ENCODE peak calls at places on chromosomes 6 and 20, in eight cellular contexts. E is IMR-90, L is H54, G is A549, A is GM12878, T is erythroblast, O is HCT116, U is heart left ventricle. P is an unnamed sample.
A peak's percentile ranks its signal among the peaks of the same experiment; 100 is the strongest.

GRCh38 chr6:79631800-79632172 is 657 bp downstream of the SH3BGRL2 start:
- DNase-seq in O (no peak), T (no peak), U (no peak), A (no peak), L (no peak), E (no peak), G (no peak), P (no peak)

GRCh38 chr6:108897371-108897770 is 49.1 kb downstream of the ARMC2 start:
- DNase-seq in L (no peak), E (peak; percentile 28), T (peak; percentile 73), U (peak; percentile 62), O (peak; percentile 13), A (no peak), G (peak; percentile 54), P (no peak)

GRCh38 chr20:1588166-1588868 is 30.8 kb upstream of the SIRPD start:
- DNase-seq in L (no peak), T (no peak), E (no peak), A (no peak), G (no peak), O (no peak), U (no peak), P (no peak)

GRCh38 chr20:4183361-4183760 is 168.0 kb upstream of the RNF24 start:
- DNase-seq in E (no peak), L (no peak), U (no peak), A (no peak), T (no peak), O (no peak), G (no peak), P (no peak)

GRCh38 chr20:35953411-35954199 is 697 bp downstream of the SCAND1 start:
- DNase-seq in T (peak; percentile 81), L (peak; percentile 27), A (no peak), O (no peak), G (no peak), U (peak; percentile 51), E (peak; percentile 28), P (no peak)

GRCh38 chr6:47004458-47004857 is 37.7 kb downstream of the ADGRF1 start:
- DNase-seq in A (no peak), E (no peak), L (no peak), T (no peak), O (no peak), G (no peak), U (no peak), P (no peak)

GRCh38 chr20:2751868-2752630 is 48.4 kb downstream of the CPXM1 start:
- DNase-seq in G (peak; percentile 42), T (peak; percentile 30), U (no peak), L (peak; percentile 76), E (no peak), O (no peak), A (no peak), P (no peak)

GRCh38 chr6:150229775-150230561 is 87.1 kb downstream of the PPP1R14C start:
- DNase-seq in T (no peak), O (no peak), G (no peak), A (no peak), L (peak; percentile 12), U (no peak), E (peak; percentile 56), P (no peak)

GRCh38 chr6:130602151-130602770 is 224.9 kb upstream of the SMLR1 start:
- DNase-seq in U (no peak), E (peak; percentile 98), A (no peak), O (peak; percentile 94), T (no peak), L (peak; percentile 29), G (peak; percentile 30), P (no peak)

GRCh38 chr6:128365520-128366160 is 154.8 kb downstream of the PTPRK start:
- DNase-seq in G (no peak), E (no peak), U (no peak), O (no peak), T (no peak), L (no peak), A (no peak), P (no peak)

GRCh38 chr20:13059398-13060136 is 50.8 kb downstream of the SPTLC3 start:
- DNase-seq in T (no peak), E (no peak), A (no peak), G (no peak), L (no peak), O (no peak), U (no peak), P (no peak)

GRCh38 chr6:42791706-42792320 is 10.0 kb downstream of the BICRAL start:
- DNase-seq in G (no peak), O (no peak), U (no peak), A (no peak), L (no peak), E (peak; percentile 48), T (no peak), P (no peak)

GRCh38 chr6:37806213-37806612 is 13.3 kb upstream of the ZFAND3 start:
- DNase-seq in U (no peak), E (no peak), O (no peak), T (no peak), L (no peak), A (no peak), G (no peak), P (no peak)

GRCh38 chr6:139230421-139230840 is 61.4 kb downstream of the TXLNB start:
- DNase-seq in T (no peak), L (no peak), E (peak; percentile 46), G (peak; percentile 10), U (no peak), O (no peak), A (no peak), P (no peak)

GRCh38 chr6:132813173-132813856 is 1.1 kb upstream of the RPS12 start:
- DNase-seq in O (no peak), A (no peak), L (no peak), G (peak; percentile 33), T (peak; percentile 71), E (no peak), U (peak; percentile 51), P (peak; percentile 34)

GRCh38 chr20:61833807-61834610 is 231.7 kb downstream of the TAF4 start:
- DNase-seq in E (no peak), U (no peak), O (no peak), G (no peak), T (no peak), A (no peak), L (no peak), P (no peak)

GRCh38 chr20:5557123-5557522 is 193.1 kb upstream of the SHLD1 start:
- DNase-seq in U (peak; percentile 31), O (peak; percentile 13), G (peak; percentile 78), T (peak; percentile 69), E (peak; percentile 47), A (peak; percentile 15), L (peak; percentile 15), P (peak; percentile 21)

GRCh38 chr20:31837896-31838397 is 7.5 kb downstream of the FOXS1 start:
- DNase-seq in A (no peak), L (peak; percentile 46), T (no peak), U (no peak), O (no peak), E (peak; percentile 19), G (peak; percentile 39), P (no peak)

GRCh38 chr20:48783533-48784272 is 44.1 kb downstream of the PREX1 start:
- DNase-seq in O (no peak), U (no peak), G (no peak), T (no peak), E (peak; percentile 22), L (no peak), A (no peak), P (no peak)

DNA sequence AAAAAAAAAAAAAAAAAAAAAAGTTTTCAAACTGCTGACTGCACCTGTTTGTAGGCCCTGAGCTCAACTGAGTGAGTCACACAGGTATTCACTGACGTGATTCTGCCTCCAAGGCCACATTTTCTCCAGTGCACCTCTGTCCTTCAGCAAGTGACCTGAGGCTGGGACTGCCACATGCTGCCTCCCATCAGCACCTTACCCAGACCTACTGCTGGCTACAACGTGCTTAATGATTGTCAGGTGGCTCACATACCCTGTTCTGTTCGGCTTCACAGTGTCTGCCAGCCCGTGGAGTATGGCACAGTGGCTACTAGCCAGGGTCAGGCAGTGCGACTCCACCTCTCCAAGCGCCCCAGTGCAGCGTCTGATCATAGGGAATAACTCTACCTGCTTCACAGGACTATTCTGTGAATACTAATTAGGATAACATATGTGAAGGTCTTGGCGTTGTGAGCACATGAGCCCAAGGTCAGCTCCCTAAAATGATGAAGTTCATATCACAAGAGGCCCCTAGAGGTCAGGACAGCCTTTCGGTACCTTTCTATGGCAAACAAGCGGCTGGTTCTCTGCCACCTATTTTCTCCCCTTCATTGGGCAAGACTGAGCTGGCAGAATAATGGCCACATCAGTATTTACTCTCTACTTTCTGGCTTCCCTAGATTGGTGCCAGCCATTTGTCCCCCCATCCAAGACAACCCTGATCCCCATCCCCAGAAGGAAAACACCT is 28.1 kb downstream of the RIPOR3 start:
- DNase-seq in T (peak; percentile 29), A (no peak), G (peak; percentile 79), U (no peak), O (peak; percentile 36), E (no peak), L (no peak), P (no peak)
- TF ChIP-seq POLR2A in T (no peak), A (no peak), G (no peak), U (no peak), O (no peak), E (no peak), L (no peak), P (no peak)

GRCh38 chr20:63008541-63009043 is 1.8 kb upstream of the BHLHE23 start:
- DNase-seq in L (no peak), U (no peak), O (no peak), A (no peak), T (no peak), G (no peak), E (no peak), P (no peak)
- TF ChIP-seq POLR2A in L (no peak), U (no peak), O (no peak), A (no peak), T (no peak), G (no peak), E (no peak), P (no peak)

DNA sequence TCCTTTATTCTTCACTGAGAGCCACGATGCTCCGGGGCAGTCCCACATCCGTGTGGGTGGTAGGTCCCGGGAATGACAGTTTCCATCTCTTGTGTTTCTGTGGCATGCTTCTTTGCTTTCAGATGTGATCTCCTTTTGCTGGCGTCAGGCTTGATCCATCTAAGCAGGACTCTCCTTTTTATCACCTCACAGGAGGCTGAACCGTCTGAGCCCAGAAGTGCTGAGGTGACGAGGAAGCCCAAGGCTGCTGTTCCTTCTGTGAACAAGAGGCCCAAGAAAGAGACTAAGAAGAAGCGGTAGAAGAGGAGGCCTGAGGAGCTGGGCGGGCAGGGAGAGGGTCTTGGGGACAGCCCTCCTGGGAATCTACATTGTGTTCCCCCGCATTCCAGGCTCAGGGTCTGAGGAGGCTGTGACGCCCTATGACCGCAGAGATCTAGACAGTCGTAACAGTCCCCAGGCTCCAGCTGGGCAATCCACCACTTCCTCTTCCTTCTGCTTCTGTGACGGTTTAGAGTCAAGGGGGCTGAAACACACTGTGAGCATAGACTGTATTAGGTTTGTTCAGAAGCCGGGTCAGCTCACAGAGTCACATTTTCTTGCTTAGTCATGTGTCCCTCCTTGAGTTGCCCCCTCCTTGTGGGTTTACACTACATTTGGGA is 26.8 kb downstream of the MANBAL start:
- DNase-seq in L (no peak), O (no peak), T (no peak), G (no peak), U (no peak), A (no peak), E (no peak), P (no peak)
- TF ChIP-seq POLR2A in L (no peak), O (no peak), T (no peak), G (no peak), U (no peak), A (no peak), E (no peak), P (no peak)

DNA sequence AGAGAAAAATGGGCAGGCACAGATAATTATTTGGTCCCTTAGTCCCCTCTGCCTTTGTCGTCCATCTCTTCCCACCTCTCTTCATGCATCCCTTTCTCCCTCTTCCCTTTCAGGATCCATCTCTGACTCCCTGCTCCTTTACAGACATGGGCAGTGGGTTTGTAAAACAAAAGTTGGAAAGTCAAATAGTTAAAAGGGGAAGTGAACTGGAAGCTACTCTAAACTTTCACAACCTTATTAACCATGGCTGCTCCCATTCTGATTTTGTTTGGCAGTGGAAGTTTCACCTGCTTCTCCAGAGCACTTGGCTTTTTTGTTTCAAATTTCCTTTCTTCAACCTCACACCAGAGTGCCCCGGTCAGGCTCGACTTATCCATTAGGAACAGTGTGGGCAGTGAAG is 1.2 kb downstream of the HLA-DQA2 start:
- DNase-seq in G (no peak), U (no peak), O (no peak), T (no peak), L (no peak), A (no peak), E (no peak), P (no peak)
- TF ChIP-seq POLR2A in G (no peak), U (no peak), O (no peak), T (no peak), L (no peak), A (no peak), E (no peak), P (no peak)